ENCODE peak calls at places on chromosome 1, in four cellular contexts. One of them, this sample, is unnamed.

GRCh38 chr1:23638786-23639241 is 52.8 kb upstream of the RPL11 start:
- DNase-seq in Ammon's horn: no peak
- DNase-seq in T-cell: no peak
- DNase-seq in endothelial cell: no peak
- DNase-seq in this sample: peak

GRCh38 chr1:116203936-116204335 is 92.7 kb downstream of the MAB21L3 start:
- DNase-seq in Ammon's horn: no peak
- DNase-seq in T-cell: no peak
- DNase-seq in endothelial cell: no peak
- DNase-seq in this sample: no peak

GRCh38 chr1:21294266-21295058 is 4.2 kb upstream of the ECE1 start:
- DNase-seq in Ammon's horn: no peak
- DNase-seq in T-cell: peak
- DNase-seq in endothelial cell: no peak
- DNase-seq in this sample: no peak

GRCh38 chr1:204220217-204220616 is 6.4 kb upstream of the GOLT1A start:
- DNase-seq in Ammon's horn: no peak
- DNase-seq in T-cell: no peak
- DNase-seq in endothelial cell: no peak
- DNase-seq in this sample: peak

GRCh38 chr1:205699416-205699815 is 19.1 kb upstream of the SLC45A3 start:
- DNase-seq in Ammon's horn: no peak
- DNase-seq in T-cell: no peak
- DNase-seq in endothelial cell: no peak
- DNase-seq in this sample: no peak

GRCh38 chr1:191142748-191143147 is 665.1 kb upstream of the BRINP3 start:
- DNase-seq in Ammon's horn: no peak
- DNase-seq in T-cell: no peak
- DNase-seq in endothelial cell: no peak
- DNase-seq in this sample: no peak

GRCh38 chr1:226738421-226738994 is 574 bp downstream of the ITPKB start:
- DNase-seq in Ammon's horn: peak
- DNase-seq in T-cell: no peak
- DNase-seq in endothelial cell: peak
- DNase-seq in this sample: no peak

GRCh38 chr1:8241417-8242014 is 76.4 kb upstream of the SLC45A1 start:
- DNase-seq in Ammon's horn: no peak
- DNase-seq in T-cell: no peak
- DNase-seq in endothelial cell: no peak
- DNase-seq in this sample: no peak

GRCh38 chr1:202806845-202807366 is 1.3 kb downstream of the KDM5B start:
- DNase-seq in Ammon's horn: peak
- DNase-seq in T-cell: no peak
- DNase-seq in endothelial cell: peak
- DNase-seq in this sample: no peak

GRCh38 chr1:163170331-163170730 is 32.4 kb downstream of the RGS5 start:
- DNase-seq in Ammon's horn: no peak
- DNase-seq in T-cell: no peak
- DNase-seq in endothelial cell: no peak
- DNase-seq in this sample: peak

GRCh38 chr1:226662704-226663326 is 76.3 kb downstream of the ITPKB start:
- DNase-seq in Ammon's horn: peak
- DNase-seq in T-cell: peak
- DNase-seq in endothelial cell: no peak
- DNase-seq in this sample: peak

GRCh38 chr1:226982451-226983177 is 42.5 kb downstream of the COQ8A start:
- DNase-seq in Ammon's horn: no peak
- DNase-seq in T-cell: no peak
- DNase-seq in endothelial cell: no peak
- DNase-seq in this sample: no peak

GRCh38 chr1:157696966-157697628 is 3.5 kb downstream of the FCRL3 start:
- DNase-seq in Ammon's horn: no peak
- DNase-seq in T-cell: no peak
- DNase-seq in endothelial cell: no peak
- DNase-seq in this sample: no peak

GRCh38 chr1:159877695-159878444 is 15.4 kb upstream of the VSIG8 start:
- DNase-seq in Ammon's horn: no peak
- DNase-seq in T-cell: no peak
- DNase-seq in endothelial cell: no peak
- DNase-seq in this sample: no peak

This sample was measured in AG08395.